ENCODE peak calls at places on chromosome 3, in ten cellular contexts. H is AG09309, T is ovary, P is stomach, J is GM12865, K is sigmoid colon, C is heart left ventricle, A is bronchial epithelial cell, Q is IMR-90, G is tibial nerve. B is an unnamed sample.

GRCh38 chr3:35950045-35950444 is 310.7 kb downstream of the ARPP21 start:
- DNase-seq in H (no peak), T (no peak), P (no peak), J (no peak), K (no peak), C (no peak), A (no peak), Q (no peak), G (no peak), B (no peak)

GRCh38 chr3:39185959-39186691 is 6.3 kb downstream of the XIRP1 start:
- DNase-seq in H (no peak), T (no peak), P (no peak), J (no peak), K (no peak), C (no peak), A (no peak), Q (no peak), G (no peak), B (no peak)

GRCh38 chr3:130935761-130936160 is 41.9 kb downstream of the ATP2C1 start:
- DNase-seq in H (no peak), T (no peak), P (no peak), J (no peak), K (no peak), C (no peak), A (peak; percentile 67), Q (peak; percentile 78), G (no peak), B (peak; percentile 84)

GRCh38 chr3:129324855-129325254 is 46.2 kb downstream of the HMCES start:
- DNase-seq in H (no peak), T (no peak), P (no peak), J (no peak), K (no peak), C (no peak), A (no peak), Q (no peak), G (no peak), B (no peak)

GRCh38 chr3:141876891-141877561 is 583 bp downstream of the ATP1B3 start:
- DNase-seq in H (no peak), T (peak; percentile 67), P (peak; percentile 61), J (peak; percentile 64), K (peak; percentile 83), C (peak; percentile 54), A (peak; percentile 45), Q (peak; percentile 33), G (no peak), B (peak; percentile 40)

GRCh38 chr3:43998841-43999805 is 242.6 kb upstream of the TOPAZ1 start:
- DNase-seq in H (no peak), T (peak; percentile 36), P (no peak), J (peak; percentile 92), K (no peak), C (no peak), A (peak; percentile 37), Q (no peak), G (no peak), B (peak; percentile 70)

GRCh38 chr3:60417590-60417989 is 833.7 kb downstream of the FHIT start:
- DNase-seq in H (no peak), T (no peak), P (no peak), J (no peak), K (no peak), C (no peak), A (no peak), Q (no peak), G (no peak), B (no peak)

GRCh38 chr3:44427683-44428082 is 49.8 kb downstream of the ZNF445 start:
- DNase-seq in H (no peak), T (no peak), P (no peak), J (no peak), K (no peak), C (no peak), A (no peak), Q (no peak), G (no peak), B (no peak)

GRCh38 chr3:105997800-105998526 is 129.2 kb upstream of the CBLB start:
- DNase-seq in H (peak; percentile 86), T (no peak), P (no peak), J (no peak), K (no peak), C (peak; percentile 32), A (peak; percentile 99), Q (peak; percentile 95), G (no peak), B (peak; percentile 93)

GRCh38 chr3:20307378-20307777 is 121.4 kb upstream of the SGO1 start:
- DNase-seq in H (no peak), T (no peak), P (no peak), J (no peak), K (no peak), C (no peak), A (no peak), Q (no peak), G (no peak), B (no peak)

GRCh38 chr3:100737334-100737733 is 28.0 kb downstream of the TFG start:
- DNase-seq in H (no peak), T (no peak), P (no peak), J (peak; percentile 4), K (no peak), C (no peak), A (peak; percentile 51), Q (peak; percentile 15), G (no peak), B (peak; percentile 37)
- TF ChIP-seq CTCF in H (peak; percentile 41), T (no peak), P (no peak), J (no peak), K (no peak), C (peak; percentile 50), A (peak; percentile 19), Q (peak; percentile 39), G (peak; percentile 11), B (peak; percentile 53)

GRCh38 chr3:195886181-195887141 is 21.9 kb downstream of the TNK2 start:
- DNase-seq in H (no peak), T (no peak), P (no peak), J (no peak), K (peak; percentile 58), C (peak; percentile 78), A (peak; percentile 28), Q (peak; percentile 35), G (no peak), B (peak; percentile 73)
- H3K4me3 ChIP-seq in H (no peak overlapping the region), T (no peak overlapping the region), P (no peak overlapping the region), J (no peak overlapping the region), K (no peak overlapping the region), C (no peak overlapping the region), A (no peak overlapping the region), Q (no peak overlapping the region), G (no peak overlapping the region), B (no peak overlapping the region)

GRCh38 chr3:168162172-168162571 is 66.4 kb upstream of the GOLIM4 start:
- DNase-seq in H (peak; percentile 8), T (no peak), P (no peak), J (no peak), K (no peak), C (no peak), A (no peak), Q (peak; percentile 11), G (no peak), B (peak; percentile 73)

GRCh38 chr3:168161696-168162095 is 66.0 kb upstream of the GOLIM4 start:
- DNase-seq in H (no peak), T (no peak), P (no peak), J (no peak), K (peak; percentile 69), C (no peak), A (no peak), Q (no peak), G (no peak), B (peak; percentile 11)

GRCh38 chr3:168168743-168169142 is 73.0 kb upstream of the GOLIM4 start:
- DNase-seq in H (no peak), T (no peak), P (no peak), J (no peak), K (no peak), C (no peak), A (no peak), Q (no peak), G (no peak), B (no peak)

DNA sequence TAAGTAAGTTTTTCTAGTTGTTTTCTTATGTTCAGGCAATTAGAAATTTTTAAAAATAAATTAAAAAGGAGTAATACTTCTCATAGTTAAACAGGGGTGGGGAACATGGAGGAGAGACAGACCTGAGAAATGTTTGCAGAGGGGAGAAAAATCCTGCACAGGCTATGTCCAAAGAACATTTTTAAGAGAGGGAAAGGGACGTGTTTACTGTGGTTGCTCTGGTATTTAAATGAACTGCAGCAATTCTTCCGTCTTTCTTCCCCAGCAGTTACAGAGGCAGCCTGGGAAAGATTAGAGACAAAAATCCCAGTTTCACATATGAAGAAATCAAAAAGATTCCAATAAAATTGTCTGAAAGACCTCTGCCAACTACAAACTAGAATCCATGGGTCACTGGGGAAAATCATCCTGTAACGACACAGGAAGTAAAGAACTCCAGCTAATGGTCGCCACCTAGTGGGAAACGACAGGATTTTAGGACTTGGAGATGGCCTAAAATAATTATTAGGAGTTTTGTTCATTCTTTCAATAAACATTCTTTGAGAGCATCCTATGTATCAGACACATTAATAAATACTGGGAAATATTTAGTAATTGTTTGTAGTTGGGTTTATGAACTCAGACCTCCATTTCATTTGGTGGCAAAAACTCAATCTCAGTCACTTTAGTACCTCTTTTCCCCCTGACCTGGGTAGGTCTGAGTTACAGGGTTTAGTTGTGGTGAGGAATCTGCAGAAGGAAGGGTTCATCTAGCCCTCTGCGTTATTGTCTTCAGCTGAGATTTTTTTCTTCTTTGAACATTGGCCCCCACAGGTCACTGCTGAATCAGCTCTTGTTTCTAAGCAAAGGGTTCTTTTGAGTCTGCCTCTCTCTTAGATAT is 69.9 kb upstream of the GOLIM4 start:
- DNase-seq in H (peak; percentile 60), T (peak; percentile 30), P (peak; percentile 66), J (peak; percentile 83), K (peak; percentile 69), C (peak; percentile 41), A (peak; percentile 73), Q (peak; percentile 76), G (peak; percentile 31), B (peak; percentile 78)
- TF ChIP-seq CTCF in H (peak; percentile 75), T (peak; percentile 77), P (peak; percentile 85), J (peak; percentile 65), K (peak; percentile 56), C (peak; percentile 87), A (peak; percentile 44), Q (peak; percentile 92), G (peak; percentile 68), B (peak; percentile 82)

DNA sequence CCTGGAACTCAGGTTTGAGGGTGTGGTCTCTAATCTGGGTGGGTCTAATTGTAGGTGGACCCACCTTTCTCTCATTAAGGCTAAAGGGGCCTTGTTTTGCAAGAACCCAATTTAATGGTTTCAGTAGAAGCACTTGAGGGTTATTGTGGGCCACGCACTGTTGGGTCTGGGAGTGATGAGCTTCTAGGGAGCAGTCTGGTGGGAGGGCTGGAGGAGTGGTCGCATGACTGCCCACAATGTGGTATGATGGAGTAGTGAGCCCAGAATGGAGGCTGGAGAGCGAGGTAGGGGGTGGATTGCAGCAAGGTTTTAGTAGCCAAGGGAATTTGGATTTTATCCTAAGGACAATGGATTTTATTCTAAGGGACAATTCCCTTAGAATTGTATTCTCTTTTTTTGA is 2.7 kb downstream of the TATDN2 start:
- DNase-seq in H (no peak), T (no peak), P (no peak), J (no peak), K (no peak), C (no peak), A (no peak), Q (no peak), G (no peak), B (no peak)
- H3K4me3 ChIP-seq in H (no peak overlapping the region), T (no peak overlapping the region), P (no peak overlapping the region), J (peak overlapping the region; percentile 95), K (no peak overlapping the region), C (no peak overlapping the region), A (no peak overlapping the region), Q (no peak overlapping the region), G (no peak overlapping the region), B (no peak overlapping the region)

GRCh38 chr3:5233026-5233425 is 45.5 kb downstream of the EDEM1 start:
- DNase-seq in H (no peak), T (no peak), P (no peak), J (no peak), K (no peak), C (no peak), A (no peak), Q (no peak), G (no peak), B (no peak)
- TF ChIP-seq CTCF in H (no peak), T (no peak), P (no peak), J (no peak), K (no peak), C (no peak), A (no peak), Q (no peak), G (no peak), B (no peak)

B was measured in AG10803.